ENCODE peak calls at places on chromosomes 12 and 14, in eight cellular contexts. I is neuronal stem cell, L is PC-3, W is endodermal cell, R is mesendoderm, D is fibroblast of lung, Q is mesenchymal stem cell, C is K562. U is an unnamed sample. For H3K4me1, the result is how much of the 10 kb centered on the place peaks cover.

GRCh38 chr12:60201891-60202290 is 606.1 kb downstream of the SLC16A7 start:
- DNase-seq in C (no peak), Q (no peak), W (no peak), D (peak), R (no peak), L (no peak), I (no peak), U (no peak)

GRCh38 chr12:101832030-101832429 is 1.3 kb upstream of the GNPTAB start:
- DNase-seq in L (peak), I (no peak), C (no peak), D (no peak), Q (no peak), R (no peak), W (no peak), U (no peak)

GRCh38 chr12:52543985-52544888 is 8.7 kb downstream of the KRT71 start:
- DNase-seq in R (no peak), Q (no peak), I (no peak), W (peak), C (peak), L (no peak), D (peak), U (no peak)

GRCh38 chr12:113241191-113242017 is 20.1 kb downstream of the TPCN1 start:
- DNase-seq in L (peak), Q (peak), C (no peak), W (peak), R (no peak), I (no peak), D (peak), U (peak)

GRCh38 chr14:78141590-78141989 is 28.6 kb upstream of the NRXN3 start:
- DNase-seq in L (no peak), D (no peak), R (no peak), W (no peak), C (no peak), Q (no peak), I (no peak), U (no peak)

GRCh38 chr12:43291516-43291915 is 260.5 kb downstream of the ADAMTS20 start:
- DNase-seq in L (no peak), Q (no peak), I (no peak), W (no peak), R (no peak), C (no peak), D (peak), U (no peak)

GRCh38 chr14:39576726-39577125 is 144.5 kb upstream of the FBXO33 start:
- DNase-seq in D (peak), I (no peak), R (no peak), Q (peak), W (no peak), C (no peak), L (peak), U (no peak)

GRCh38 chr12:22653075-22653474 is 28.1 kb downstream of the ETNK1 start:
- DNase-seq in C (no peak), D (no peak), Q (no peak), I (no peak), L (no peak), W (no peak), R (no peak), U (no peak)

GRCh38 chr14:80428171-80428570 is 216.9 kb upstream of the DIO2 start:
- DNase-seq in Q (no peak), R (peak), I (no peak), L (no peak), W (no peak), D (peak), C (no peak), U (no peak)

GRCh38 chr12:81668475-81668874 is 90.7 kb downstream of the PPFIA2 start:
- DNase-seq in R (peak), D (peak), W (no peak), C (no peak), L (peak), I (no peak), Q (peak), U (no peak)

GRCh38 chr14:29489911-29490310 is 437.7 kb downstream of the PRKD1 start:
- DNase-seq in Q (no peak), D (no peak), L (no peak), R (no peak), C (no peak), I (no peak), W (no peak), U (no peak)

GRCh38 chr14:64234877-64235651 is 59.1 kb downstream of the ESR2 start:
- DNase-seq in W (peak), C (no peak), I (no peak), Q (no peak), R (no peak), L (peak), D (peak), U (no peak)

GRCh38 chr12:6452908-6453630 is 1.2 kb downstream of the TAPBPL start:
- DNase-seq in R (no peak), I (no peak), W (no peak), Q (no peak), L (no peak), C (no peak), D (no peak), U (peak)

GRCh38 chr12:71639341-71639760 is 24.3 kb downstream of the ZFC3H1 start:
- DNase-seq in R (peak), L (peak), W (peak), C (no peak), Q (no peak), I (no peak), D (no peak), U (no peak)

GRCh38 chr14:36217732-36218131 is 41.2 kb upstream of the PTCSC3 start:
- DNase-seq in C (no peak), I (no peak), R (no peak), W (no peak), Q (no peak), D (peak), L (peak), U (no peak)

GRCh38 chr12:75739916-75740315 is 228.5 kb upstream of the KRR1 start:
- DNase-seq in D (no peak), I (no peak), W (no peak), L (no peak), C (no peak), Q (no peak), R (no peak), U (no peak)

GRCh38 chr12:130686511-130686981 is 29.6 kb downstream of the RIMBP2 start:
- DNase-seq in R (peak), W (no peak), D (no peak), I (no peak), Q (no peak), L (no peak), C (no peak), U (no peak)

GRCh38 chr12:9122166-9122609 is 6.5 kb upstream of the A2M start:
- DNase-seq in D (no peak), R (no peak), W (no peak), I (no peak), Q (no peak), C (no peak), L (no peak), U (no peak)

GRCh38 chr14:25039933-25040332 is 10.0 kb downstream of the STXBP6 start:
- DNase-seq in D (no peak), I (no peak), L (no peak), C (no peak), R (no peak), Q (no peak), W (no peak), U (no peak)

GRCh38 chr12:106080786-106081185 is 58.0 kb downstream of the NUAK1 start:
- DNase-seq in Q (no peak), D (no peak), I (no peak), R (no peak), L (no peak), W (no peak), C (no peak), U (no peak)

GRCh38 chr14:104184506-104184905 is 46.1 kb downstream of the KIF26A start:
- DNase-seq in Q (no peak), L (no peak), W (peak), C (no peak), I (no peak), R (peak), D (no peak), U (no peak)

GRCh38 chr14:97077687-97078086 is 280.5 kb downstream of the VRK1 start:
- DNase-seq in L (no peak), Q (no peak), D (no peak), I (no peak), W (no peak), R (no peak), C (no peak), U (no peak)

GRCh38 chr14:97074456-97074855 is 277.3 kb downstream of the VRK1 start:
- DNase-seq in W (no peak), R (no peak), I (no peak), C (no peak), L (no peak), Q (no peak), D (no peak), U (no peak)

GRCh38 chr14:97074860-97075259 is 277.7 kb downstream of the VRK1 start:
- DNase-seq in Q (no peak), W (no peak), L (no peak), D (no peak), R (no peak), C (no peak), I (no peak), U (no peak)

GRCh38 chr14:97073622-97074021 is 276.4 kb downstream of the VRK1 start:
- DNase-seq in Q (no peak), L (no peak), C (no peak), I (no peak), R (no peak), D (no peak), W (no peak), U (no peak)

DNA sequence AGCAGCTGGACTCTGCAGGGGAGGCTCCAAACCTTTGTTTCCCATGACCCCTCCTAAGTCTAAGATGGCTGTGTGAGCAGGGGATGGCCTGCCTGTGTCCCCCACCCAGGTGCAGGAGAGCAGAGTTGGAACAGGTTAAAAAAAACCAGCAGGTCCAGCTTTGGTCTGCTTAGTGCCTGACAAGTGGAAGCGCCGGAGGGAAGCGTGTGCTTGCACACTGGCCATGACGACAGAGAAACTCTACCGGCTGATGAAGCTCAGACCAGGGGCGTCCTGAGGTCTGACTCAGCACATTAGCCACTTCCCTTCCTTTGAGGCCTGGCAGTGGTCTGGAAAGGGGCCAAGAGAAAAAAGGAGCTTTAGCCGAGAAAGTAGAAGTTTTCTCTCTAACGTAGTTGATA is 280.1 kb downstream of the VRK1 start:
- DNase-seq in Q (peak), I (no peak), R (no peak), C (peak), D (peak), W (no peak), L (peak), U (peak)
- H3K27ac ChIP-seq in Q (no peak), I (no peak), R (no peak), C (no peak), D (no peak), W (no peak), L (peak), U (no peak)

DNA sequence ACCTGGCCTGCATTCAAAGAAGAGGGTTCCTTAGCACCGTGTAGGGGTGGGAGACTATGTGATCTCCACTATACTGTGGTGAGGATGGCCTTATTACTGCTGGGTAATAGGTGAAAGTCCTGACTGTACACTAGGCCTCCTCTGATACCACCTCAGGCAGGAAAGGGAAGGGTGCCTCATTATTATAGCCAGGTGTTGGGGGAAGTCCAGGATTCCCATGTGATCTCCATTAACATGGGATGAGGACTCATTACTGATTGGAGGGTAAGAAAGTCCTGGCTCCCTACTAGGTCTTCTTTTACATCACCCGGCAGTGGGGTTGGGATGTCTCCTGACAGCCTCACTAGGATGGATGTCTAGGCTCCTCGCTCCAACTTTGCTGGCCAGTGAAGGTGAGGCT is 252.1 kb downstream of the LRIG3 start:
- DNase-seq in W (no peak), C (no peak), Q (no peak), D (no peak), R (no peak), L (no peak), I (no peak), U (no peak)
- H3K9ac ChIP-seq in W (no peak), C (no peak), Q (no peak), D (no peak), R (no peak), L (no peak), I (no peak), U (no peak)

GRCh38 chr12:116040412-116040811 is 237.1 kb downstream of the MED13L start:
- DNase-seq in Q (no peak), C (no peak), D (peak), L (peak), W (no peak), R (no peak), I (no peak), U (no peak)
- H3K4me1 ChIP-seq in Q (under half), C (under half), D (under half), L (under half), W (under half), R (under half), I (under half), U (under half)

GRCh38 chr12:94925729-94926128 is 77.8 kb downstream of the NDUFA12 start:
- DNase-seq in I (no peak), R (no peak), D (no peak), W (no peak), L (no peak), C (no peak), Q (no peak), U (no peak)

GRCh38 chr12:94929780-94930179 is 73.7 kb downstream of the NDUFA12 start:
- DNase-seq in C (no peak), I (no peak), W (no peak), D (no peak), L (no peak), Q (no peak), R (no peak), U (no peak)

GRCh38 chr12:94925206-94925605 is 78.3 kb downstream of the NDUFA12 start:
- DNase-seq in Q (no peak), W (no peak), D (no peak), R (peak), C (no peak), L (no peak), I (no peak), U (no peak)

GRCh38 chr12:94930216-94930654 is 73.3 kb downstream of the NDUFA12 start:
- DNase-seq in R (no peak), W (no peak), L (no peak), D (no peak), C (no peak), Q (no peak), I (no peak), U (no peak)

GRCh38 chr12:94930772-94931171 is 72.7 kb downstream of the NDUFA12 start:
- DNase-seq in C (no peak), L (no peak), W (no peak), D (no peak), Q (no peak), R (no peak), I (no peak), U (no peak)
- H3K27ac ChIP-seq in C (no peak), L (no peak), W (no peak), D (no peak), Q (no peak), R (no peak), I (no peak), U (no peak)

DNA sequence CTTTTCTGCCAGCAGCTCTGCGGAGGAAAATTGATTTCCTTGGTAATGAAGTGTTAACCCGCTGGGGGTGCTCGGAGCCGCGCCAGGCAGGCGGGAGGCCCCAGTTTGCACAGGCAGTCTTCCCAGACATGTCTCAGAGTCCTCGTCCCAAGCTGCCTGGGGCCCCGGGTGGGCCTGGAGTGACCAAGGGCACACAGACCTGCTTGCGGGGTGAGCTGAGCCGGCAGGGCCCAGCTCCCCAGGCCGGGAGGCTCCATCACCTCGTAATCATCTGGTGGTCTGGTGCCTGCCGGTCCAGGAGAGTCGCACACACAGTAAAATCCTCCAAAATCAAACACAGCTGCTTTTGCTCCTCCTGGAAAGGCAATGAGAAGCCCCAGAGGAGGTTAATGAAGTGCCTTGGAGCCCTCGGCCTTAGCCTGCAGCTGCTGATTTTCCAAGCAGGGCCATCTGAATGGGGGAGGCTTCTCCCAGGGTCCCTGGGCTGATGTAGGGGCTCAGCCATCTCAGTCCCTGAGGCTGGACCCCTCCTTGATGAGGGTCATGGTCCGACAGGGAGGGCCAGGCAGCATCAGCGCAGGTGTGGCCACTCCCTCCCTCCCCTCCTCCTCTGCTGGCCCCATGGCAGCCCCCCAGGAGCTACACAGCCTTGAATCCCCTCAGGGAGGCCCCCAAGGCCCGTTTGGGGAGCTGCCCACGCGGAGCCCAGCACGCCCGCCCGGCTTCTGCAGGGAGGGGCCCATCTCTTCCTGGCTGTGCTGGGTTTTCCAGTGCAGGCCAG is 39.4 kb upstream of the FBRSL1 start:
- DNase-seq in Q (no peak), I (no peak), W (no peak), R (no peak), L (no peak), D (no peak), C (no peak), U (no peak)
- H3K9ac ChIP-seq in Q (no peak), I (no peak), W (no peak), R (no peak), L (no peak), D (no peak), C (no peak), U (no peak)

U was measured in colonic mucosa.